ENCODE peak calls at places on chromosomes 16 and 17, in eight cellular contexts. W is ascending aorta; K is colonic mucosa; Y is cardiac fibroblast; H is GM23338; O is body of pancreas; T is fibroblast of mammary gland; J is CD8-positive, alpha-beta T cell. L is an unnamed sample.

GRCh38 chr16:497258-497657 is 30.3 kb upstream of the CAPN15 start:
- DNase-seq in H (no peak), J (no peak), T (no peak), O (no peak), K (no peak), Y (no peak), W (no peak), L (no peak)

GRCh38 chr16:57555831-57556230 is 13.4 kb downstream of the ADGRG5 start:
- DNase-seq in J (no peak), O (no peak), T (no peak), W (no peak), Y (no peak), H (no peak), K (no peak), L (no peak)

GRCh38 chr17:49361902-49362722 is at the start of gene ZNF652:
- DNase-seq in H (peak; percentile 98), T (peak; percentile 72), O (peak; percentile 98), W (peak; percentile 92), K (peak; percentile 96), Y (peak; percentile 79), J (peak; percentile 91), L (peak; percentile 98)

GRCh38 chr16:892536-893255 is 78.1 kb downstream of the LMF1 start:
- DNase-seq in O (no peak), H (no peak), Y (no peak), W (no peak), T (no peak), K (no peak), J (no peak), L (no peak)

GRCh38 chr16:49855280-49855821 is 561 bp downstream of the ZNF423 start:
- DNase-seq in H (peak; percentile 87), J (peak; percentile 21), T (peak; percentile 63), Y (peak; percentile 85), W (peak; percentile 89), K (peak; percentile 88), O (peak; percentile 90), L (peak; percentile 93)

GRCh38 chr17:74502866-74503265 is 28.4 kb downstream of the CD300LB start:
- DNase-seq in J (no peak), K (no peak), Y (no peak), H (no peak), T (peak; percentile 9), W (no peak), O (no peak), L (no peak)

GRCh38 chr17:50051082-50051576 is 4.8 kb upstream of the ITGA3 start:
- DNase-seq in O (peak; percentile 29), H (no peak), K (no peak), T (peak; percentile 86), W (no peak), J (no peak), Y (peak; percentile 89), L (no peak)

GRCh38 chr17:73589096-73589980 is 54.9 kb downstream of the SDK2 start:
- DNase-seq in K (no peak), J (no peak), T (peak; percentile 25), O (no peak), W (no peak), Y (no peak), H (no peak), L (no peak)

GRCh38 chr16:82655720-82656500 is 29.1 kb downstream of the CDH13 start:
- DNase-seq in T (no peak), O (no peak), H (no peak), W (no peak), Y (no peak), J (no peak), K (no peak), L (no peak)

GRCh38 chr17:73986641-73987177 is 216.8 kb upstream of the RPL38 start:
- DNase-seq in T (no peak), O (no peak), K (no peak), J (no peak), H (no peak), Y (no peak), W (no peak), L (no peak)

GRCh38 chr17:63700528-63701441 is 860 bp upstream of the LIMD2 start:
- DNase-seq in J (no peak), Y (peak; percentile 41), O (peak; percentile 48), K (no peak), W (peak; percentile 88), T (peak; percentile 59), H (peak; percentile 75), L (no peak)

GRCh38 chr17:34241062-34241461 is 14.0 kb upstream of the CCL2 start:
- DNase-seq in O (peak; percentile 58), K (peak; percentile 61), W (no peak), J (no peak), T (peak; percentile 25), Y (peak; percentile 61), H (no peak), L (peak; percentile 53)

DNA sequence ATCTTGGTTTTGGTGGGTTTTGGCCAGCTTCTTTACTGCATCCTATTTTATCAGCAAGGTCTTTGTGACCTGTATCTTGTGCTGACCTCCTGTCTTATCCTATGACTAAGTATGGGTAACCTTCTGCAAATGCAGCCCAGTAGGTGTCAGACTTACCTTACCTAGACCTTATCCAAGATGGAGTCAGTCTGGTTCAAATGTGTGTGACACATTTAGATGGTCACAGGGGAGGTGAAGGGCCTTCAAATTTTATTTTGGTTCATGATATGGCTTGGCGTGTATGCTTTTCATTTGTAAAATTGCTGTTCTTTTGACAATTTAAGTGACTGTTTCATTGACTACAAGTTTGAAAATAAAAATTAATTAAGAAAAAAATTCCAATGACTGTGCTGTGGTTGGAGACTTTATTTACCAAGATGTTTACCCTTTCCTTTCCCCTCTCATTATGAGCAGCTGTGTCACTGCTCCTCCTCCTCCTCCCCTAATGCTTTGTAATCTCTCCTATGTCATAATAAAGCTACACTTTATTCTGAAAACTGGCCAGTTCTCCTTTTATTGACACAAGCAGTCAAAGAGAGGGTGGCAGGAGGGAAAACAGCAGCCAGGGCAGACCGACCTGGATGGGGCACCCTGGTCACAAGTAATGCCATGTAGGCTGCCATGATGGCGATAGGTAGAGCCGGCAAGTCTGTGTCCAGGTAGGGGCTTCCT is 49.4 kb downstream of the TNFRSF13B start:
- DNase-seq in W (no peak), Y (peak; percentile 27), K (no peak), T (no peak), O (no peak), J (no peak), H (no peak), L (no peak)
- TF ChIP-seq CTCF in W (no peak), Y (peak; percentile 4), K (no peak), T (peak; percentile 1), O (no peak), J (no peak), H (no peak), L (no peak)

DNA sequence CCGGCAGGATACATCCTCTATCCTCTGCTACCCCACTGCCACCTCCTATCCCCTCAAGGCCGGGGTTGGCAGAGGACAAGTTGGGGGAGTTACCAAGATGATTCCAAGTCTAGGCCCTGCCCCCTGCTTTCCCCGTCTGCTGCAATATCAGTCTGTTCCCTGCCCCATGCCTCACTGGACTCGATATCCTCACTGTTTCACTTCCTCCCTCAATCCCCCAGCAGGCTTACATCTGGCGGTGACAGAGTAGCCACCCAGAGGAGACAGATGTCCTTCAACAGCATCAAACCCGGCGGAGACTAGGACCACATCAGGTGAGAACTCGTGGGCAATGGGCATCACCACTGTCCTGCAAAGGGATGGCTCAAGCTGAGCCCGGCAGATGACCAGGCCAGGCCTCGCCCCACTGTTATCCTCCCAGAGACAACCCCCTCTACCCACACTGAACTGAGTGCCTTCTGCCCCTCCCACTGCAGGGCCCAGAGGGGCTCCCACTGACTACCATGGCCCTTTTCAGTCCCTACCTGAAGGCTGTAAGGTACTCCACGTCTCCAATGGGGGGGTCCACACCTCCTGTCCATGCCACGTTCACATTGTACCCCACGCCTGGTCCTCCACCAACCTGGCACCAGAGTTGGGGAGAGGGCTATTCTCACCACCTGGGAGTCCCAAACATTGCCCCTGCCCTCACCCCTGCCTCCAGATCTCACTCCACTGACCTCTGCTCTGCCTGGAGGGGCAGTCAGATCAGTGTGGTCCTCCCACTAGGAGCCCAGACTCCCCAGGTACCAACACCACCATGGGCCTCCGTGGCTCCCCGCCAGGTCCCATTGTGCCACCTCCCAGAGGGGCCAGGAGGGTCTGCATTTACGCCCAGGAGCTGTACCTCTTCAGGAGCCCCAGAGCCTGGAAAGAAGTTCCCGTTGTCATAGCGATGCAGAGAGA is 9.6 kb downstream of the G6PC3 start:
- DNase-seq in W (no peak), T (no peak), Y (no peak), H (no peak), J (no peak), O (no peak), K (no peak), L (peak; percentile 33)
- H3K4me3 ChIP-seq in W (no peak overlapping the region), T (no peak overlapping the region), Y (no peak overlapping the region), H (no peak overlapping the region), J (no peak overlapping the region), O (no peak overlapping the region), K (no peak overlapping the region), L (no peak overlapping the region)

GRCh38 chr16:75238853-75239371 is 12.5 kb downstream of the BCAR1 start:
- DNase-seq in H (no peak), T (peak; percentile 36), Y (no peak), O (no peak), K (no peak), J (no peak), W (peak; percentile 90), L (no peak)
- TF ChIP-seq CTCF in H (peak; percentile 10), T (no peak), Y (peak; percentile 23), O (no peak), K (no peak), J (no peak), W (peak; percentile 52), L (no peak)

GRCh38 chr16:88472042-88472441 is 19.0 kb downstream of the ZFPM1 start:
- DNase-seq in K (no peak), T (no peak), H (no peak), J (no peak), O (no peak), W (no peak), Y (no peak), L (no peak)

GRCh38 chr16:88475037-88475436 is 22.0 kb downstream of the ZFPM1 start:
- DNase-seq in T (no peak), Y (no peak), O (no peak), W (no peak), H (no peak), K (no peak), J (no peak), L (no peak)

GRCh38 chr16:88472637-88473205 is 19.6 kb downstream of the ZFPM1 start:
- DNase-seq in H (no peak), O (no peak), W (no peak), K (no peak), T (peak; percentile 42), Y (peak; percentile 14), J (no peak), L (no peak)

GRCh38 chr16:88476203-88476602 is 23.1 kb downstream of the ZFPM1 start:
- DNase-seq in T (no peak), H (no peak), W (no peak), Y (no peak), O (no peak), K (no peak), J (no peak), L (no peak)

DNA sequence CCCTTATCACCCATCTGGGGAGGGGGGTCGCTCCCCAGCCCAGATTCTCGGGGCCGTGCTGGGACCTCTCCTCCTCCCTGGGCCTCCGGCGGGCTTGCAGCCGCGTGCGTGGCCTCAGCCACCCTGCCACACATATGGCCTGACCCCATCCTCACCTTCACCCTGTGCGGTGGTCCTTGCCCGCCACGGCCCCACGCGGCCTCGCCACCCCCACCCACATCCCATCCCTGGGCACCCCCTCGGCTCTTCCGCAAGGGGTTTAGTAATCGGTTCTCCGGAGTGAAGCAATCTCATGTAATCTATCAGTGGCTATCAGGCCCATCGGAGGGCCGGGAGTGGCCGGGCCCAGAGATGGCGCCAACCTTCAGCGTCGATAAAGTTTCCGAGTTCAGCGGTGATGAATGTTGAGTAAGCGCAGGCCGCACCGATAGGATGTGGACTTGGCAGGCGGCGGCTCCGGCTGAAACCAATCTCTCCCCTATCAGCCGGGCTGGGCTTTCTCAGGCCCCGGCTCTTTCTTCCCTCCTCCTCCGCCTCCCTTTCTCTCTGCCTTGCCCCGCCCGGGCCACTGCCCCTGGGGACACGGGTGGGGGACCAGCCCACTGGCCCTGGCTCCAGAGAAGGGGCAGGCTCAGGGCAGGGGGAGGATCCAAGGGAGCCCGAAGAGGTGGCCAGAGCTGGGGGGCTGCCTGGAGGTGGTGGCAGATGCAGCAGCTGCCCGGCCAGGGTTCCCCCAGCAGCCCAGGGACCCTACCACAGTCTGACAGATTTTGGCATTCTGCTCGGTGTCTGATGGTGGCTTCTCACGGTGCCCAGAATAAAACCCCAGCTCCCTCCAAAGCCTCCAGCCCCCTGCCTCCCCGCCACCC is 20.8 kb downstream of the ZFPM1 start:
- DNase-seq in J (no peak), O (peak; percentile 85), T (peak; percentile 77), H (no peak), Y (peak; percentile 81), W (peak; percentile 81), K (no peak), L (no peak)
- H3K4me3 ChIP-seq in J (no peak overlapping the region), O (no peak overlapping the region), T (peak overlapping the region; percentile 17), H (no peak overlapping the region), Y (peak overlapping the region; percentile 11), W (peak overlapping the region; percentile 44), K (no peak overlapping the region), L (no peak overlapping the region)